ENCODE peak calls at places on chromosomes 6 and 20, in six cellular contexts. J is IMR-90, W is H9, Y is trophoblast cell, A is H1, M is mesenchymal stem cell. K is an unnamed sample.

GRCh38 chr6:144346719-144347446 is 61.7 kb downstream of the UTRN start:
- DNase-seq in Y (peak), W (no peak), A (no peak), M (peak), J (peak), K (no peak)

GRCh38 chr6:88013015-88013414 is 34.6 kb upstream of the SPACA1 start:
- DNase-seq in A (no peak), M (no peak), W (no peak), J (no peak), Y (no peak), K (no peak)

GRCh38 chr6:129239825-129240491 is 357.0 kb downstream of the LAMA2 start:
- DNase-seq in J (no peak), A (no peak), W (no peak), M (no peak), Y (peak), K (no peak)

GRCh38 chr6:166757226-166758135 is 130.4 kb upstream of the RPS6KA2 start:
- DNase-seq in W (no peak), Y (no peak), M (peak), J (peak), A (no peak), K (no peak)

GRCh38 chr6:109303149-109303548 is 79.1 kb downstream of the CD164 start:
- DNase-seq in Y (peak), A (no peak), M (no peak), J (no peak), W (no peak), K (no peak)

GRCh38 chr20:43658068-43658722 is 8.7 kb upstream of the MYBL2 start:
- DNase-seq in M (peak), Y (no peak), W (no peak), A (no peak), J (peak), K (no peak)

GRCh38 chr6:131029661-131030297 is 33.3 kb downstream of the EPB41L2 start:
- DNase-seq in Y (peak), A (no peak), J (peak), M (peak), W (peak), K (peak)

GRCh38 chr6:126721581-126722145 is 381.7 kb downstream of the CENPW start:
- DNase-seq in W (no peak), M (peak), J (peak), Y (peak), A (no peak), K (no peak)

GRCh38 chr6:3231213-3232016 is 4.0 kb upstream of the TUBB2B start:
- DNase-seq in M (peak), W (peak), Y (peak), J (peak), A (no peak), K (peak)

GRCh38 chr6:169933251-169933821 is 181.9 kb downstream of the ERMARD start:
- DNase-seq in W (no peak), J (no peak), Y (peak), M (no peak), A (no peak), K (no peak)

DNA sequence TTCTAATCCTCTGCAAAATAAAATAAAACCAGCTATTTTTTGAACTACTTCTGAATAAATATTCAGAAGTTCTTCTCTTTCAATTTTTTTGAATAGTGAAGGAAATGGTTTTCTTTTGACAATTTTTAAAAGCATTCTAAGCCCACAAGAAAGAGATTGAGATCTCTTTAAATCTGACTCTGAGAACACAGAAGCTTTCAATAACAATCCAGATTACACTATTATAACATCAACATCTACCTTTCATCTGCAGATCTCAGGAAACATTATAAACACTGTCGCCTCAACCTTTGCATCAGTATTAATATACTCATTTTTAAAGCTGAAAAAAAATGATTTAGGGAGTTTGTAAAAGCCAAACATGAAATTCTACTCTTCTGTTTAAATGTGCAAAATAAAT is 247.5 kb upstream of the PREP start:
- DNase-seq in M (no peak), W (no peak), A (no peak), Y (no peak), J (no peak), K (no peak)
- H4K91ac ChIP-seq in M (no peak), W (no peak), A (no peak), Y (no peak), J (no peak), K (no peak)

GRCh38 chr20:57427239-57428127 is 36.3 kb downstream of the RBM38 start:
- DNase-seq in Y (peak), W (no peak), A (no peak), J (no peak), M (no peak), K (no peak)
- H4K91ac ChIP-seq in Y (no peak), W (no peak), A (no peak), J (no peak), M (no peak), K (no peak)

DNA sequence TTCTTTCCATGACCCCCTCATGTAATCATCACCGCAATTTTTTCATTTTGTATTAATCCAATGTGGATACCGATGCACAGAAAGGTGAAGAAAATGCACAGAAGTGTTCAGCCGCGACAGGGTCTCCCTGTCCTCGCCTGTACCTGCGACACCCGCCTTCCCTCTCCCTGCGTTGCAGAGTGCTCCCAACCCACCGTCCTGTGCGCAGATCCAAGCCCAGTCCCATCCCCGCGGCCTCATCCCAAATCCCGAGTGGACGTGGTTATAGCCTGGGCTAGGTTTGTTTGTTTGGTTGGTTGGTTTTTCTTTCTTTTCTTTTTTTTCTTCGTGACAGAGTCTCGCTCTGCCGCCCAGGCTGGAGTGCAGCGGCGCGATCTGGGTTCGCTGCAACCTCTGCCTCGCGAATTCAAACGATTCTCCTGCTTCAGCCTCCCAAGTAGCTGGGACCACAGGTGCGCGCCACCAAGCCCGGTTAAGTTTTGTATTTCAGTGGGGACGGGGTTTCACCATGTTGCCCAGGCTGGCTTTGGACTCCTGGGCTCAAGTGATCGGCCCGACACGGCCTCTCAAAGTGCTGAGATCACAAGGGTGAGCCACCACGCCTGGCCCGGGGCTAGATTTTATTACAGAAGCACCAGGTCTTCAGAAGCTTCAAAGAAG is 536 bp upstream of the RAET1G start:
- DNase-seq in W (no peak), J (no peak), A (no peak), M (no peak), Y (peak), K (no peak)
- H4K91ac ChIP-seq in W (no peak), J (no peak), A (no peak), M (no peak), Y (no peak), K (no peak)

DNA sequence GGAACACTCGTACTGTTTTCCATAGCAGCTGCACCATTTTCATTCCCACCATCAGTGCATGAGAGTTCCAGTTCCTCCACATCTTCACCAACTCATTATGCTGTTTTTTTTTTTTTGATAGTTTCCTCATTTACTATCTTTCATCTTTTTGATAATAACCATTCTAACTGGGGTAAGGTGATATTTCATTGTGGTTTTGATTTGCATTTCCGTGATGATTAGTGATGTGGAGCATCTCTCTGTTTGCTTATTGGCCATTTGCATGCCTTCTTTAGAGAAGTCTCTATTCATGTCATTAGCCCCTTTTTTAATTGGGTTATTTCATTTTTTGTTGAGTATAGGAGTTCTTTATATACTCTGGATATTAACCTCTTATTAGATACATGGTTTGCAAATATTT is 25.9 kb downstream of the ACTR5 start:
- DNase-seq in J (no peak), Y (no peak), M (no peak), A (no peak), W (no peak), K (no peak)
- H4K91ac ChIP-seq in J (no peak), Y (no peak), M (no peak), A (no peak), W (no peak), K (no peak)

DNA sequence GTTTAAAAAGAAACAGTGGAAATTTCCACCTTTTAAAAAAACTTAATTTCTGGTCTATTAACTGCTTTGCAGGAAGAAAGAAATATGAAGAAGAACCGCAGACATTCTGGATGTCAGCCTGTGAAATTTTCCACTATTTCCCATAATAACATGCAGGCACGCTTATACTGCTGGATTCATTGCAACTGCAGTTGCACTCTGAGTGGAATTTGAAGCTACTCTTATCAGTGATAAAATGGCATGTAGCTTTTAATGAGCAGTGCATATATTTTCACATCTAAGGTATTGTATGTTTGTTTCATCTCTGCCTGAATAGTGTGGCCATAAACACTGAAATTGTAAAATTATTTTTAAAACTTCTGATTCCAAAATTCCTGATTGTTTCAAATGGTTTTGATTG is 28.2 kb downstream of the NCOA3 start:
- DNase-seq in Y (peak), A (no peak), M (no peak), J (peak), W (no peak), K (no peak)
- H4K91ac ChIP-seq in Y (no peak), A (no peak), M (no peak), J (no peak), W (no peak), K (no peak)

DNA sequence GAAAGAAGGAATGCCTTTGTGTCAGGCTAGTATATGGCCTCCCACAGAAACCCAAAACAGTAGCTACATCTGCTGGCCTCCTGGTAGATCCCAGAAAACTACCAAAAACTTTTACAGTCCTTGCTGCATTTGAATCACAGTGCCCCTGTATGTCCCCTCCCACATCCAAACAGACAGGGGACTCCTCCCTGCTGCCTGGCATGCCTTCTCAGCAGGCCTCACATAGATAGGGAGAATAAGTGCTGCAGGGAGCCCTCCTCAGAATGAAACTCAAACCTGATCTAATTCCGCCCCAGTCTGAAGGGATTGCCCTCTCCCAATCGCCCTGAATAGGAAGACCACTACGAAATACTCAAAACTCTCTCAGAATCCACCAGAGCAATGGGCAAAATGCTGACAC is 14.1 kb upstream of the DEFB116 start:
- DNase-seq in M (no peak), Y (no peak), J (no peak), W (no peak), A (no peak), K (no peak)
- H4K91ac ChIP-seq in M (no peak), Y (no peak), J (no peak), W (no peak), A (no peak), K (no peak)

GRCh38 chr6:163630096-163630495 is 215.6 kb downstream of the QKI start:
- DNase-seq in J (no peak), M (no peak), W (no peak), Y (no peak), A (no peak), K (no peak)

GRCh38 chr6:163630991-163631390 is 216.5 kb downstream of the QKI start:
- DNase-seq in W (no peak), J (no peak), M (no peak), A (no peak), Y (no peak), K (no peak)

GRCh38 chr6:163627274-163628062 is 212.9 kb downstream of the QKI start:
- DNase-seq in M (no peak), A (no peak), Y (no peak), W (no peak), J (no peak), K (no peak)

GRCh38 chr6:163634514-163635171 is 220.1 kb downstream of the QKI start:
- DNase-seq in Y (peak), W (peak), M (no peak), A (no peak), J (no peak), K (no peak)

GRCh38 chr6:163630575-163630974 is 216.1 kb downstream of the QKI start:
- DNase-seq in W (no peak), M (no peak), Y (no peak), J (no peak), A (no peak), K (no peak)
- H4K91ac ChIP-seq in W (no peak), M (no peak), Y (no peak), J (no peak), A (no peak), K (no peak)

GRCh38 chr20:20333866-20334265 is 34.0 kb upstream of the INSM1 start:
- DNase-seq in Y (no peak), W (no peak), M (no peak), J (no peak), A (no peak), K (no peak)
- H4K91ac ChIP-seq in Y (no peak), W (no peak), M (no peak), J (no peak), A (no peak), K (no peak)

K was measured in neuronal stem cell.